ENCODE peak calls at places on chromosomes 16 and 17, in seven cellular contexts. One of them, this sample, is unnamed.

GRCh38 chr17:17073627-17074521 is 31.6 kb downstream of the MPRIP start:
- DNase-seq in SK-N-SH: no peak
- DNase-seq in GM12878: no peak
- DNase-seq in K562: no peak
- DNase-seq in HepG2: no peak
- DNase-seq in H1: no peak
- DNase-seq in HCT116: no peak
- DNase-seq in this sample: no peak

GRCh38 chr16:68786685-68787418 is 49.8 kb downstream of the CDH1 start:
- DNase-seq in HepG2: peak
- DNase-seq in H1: no peak
- DNase-seq in GM12878: no peak
- DNase-seq in HCT116: no peak
- DNase-seq in SK-N-SH: no peak
- DNase-seq in K562: no peak
- DNase-seq in this sample: no peak

GRCh38 chr16:89841275-89841674 is 13.0 kb downstream of the SPIRE2 start:
- DNase-seq in H1: no peak
- DNase-seq in GM12878: no peak
- DNase-seq in SK-N-SH: peak
- DNase-seq in HepG2: no peak
- DNase-seq in HCT116: no peak
- DNase-seq in K562: no peak
- DNase-seq in this sample: no peak

GRCh38 chr17:74545456-74546230 is at the start of gene CD300C:
- DNase-seq in H1: no peak
- DNase-seq in HCT116: no peak
- DNase-seq in GM12878: no peak
- DNase-seq in HepG2: no peak
- DNase-seq in SK-N-SH: no peak
- DNase-seq in K562: no peak
- DNase-seq in this sample: no peak

GRCh38 chr17:82490512-82491195 is 28.9 kb upstream of the FOXK2 start:
- DNase-seq in K562: no peak
- DNase-seq in H1: no peak
- DNase-seq in HepG2: no peak
- DNase-seq in HCT116: no peak
- DNase-seq in SK-N-SH: no peak
- DNase-seq in GM12878: no peak
- DNase-seq in this sample: no peak

GRCh38 chr17:27244481-27245223 is 49.3 kb upstream of the WSB1 start:
- DNase-seq in K562: no peak
- DNase-seq in GM12878: no peak
- DNase-seq in H1: peak
- DNase-seq in SK-N-SH: no peak
- DNase-seq in HepG2: peak
- DNase-seq in HCT116: no peak
- DNase-seq in this sample: no peak

GRCh38 chr16:24297375-24297774 is 41.2 kb downstream of the CACNG3 start:
- DNase-seq in H1: no peak
- DNase-seq in HepG2: no peak
- DNase-seq in SK-N-SH: no peak
- DNase-seq in K562: no peak
- DNase-seq in HCT116: no peak
- DNase-seq in GM12878: no peak
- DNase-seq in this sample: no peak

GRCh38 chr16:55042556-55043432 is 112.1 kb downstream of the IRX5 start:
- DNase-seq in K562: no peak
- DNase-seq in H1: no peak
- DNase-seq in HCT116: no peak
- DNase-seq in HepG2: no peak
- DNase-seq in SK-N-SH: no peak
- DNase-seq in GM12878: no peak
- DNase-seq in this sample: no peak

GRCh38 chr16:24165273-24165672 is 90.9 kb upstream of the CACNG3 start:
- DNase-seq in K562: no peak
- DNase-seq in HCT116: no peak
- DNase-seq in SK-N-SH: no peak
- DNase-seq in HepG2: no peak
- DNase-seq in H1: no peak
- DNase-seq in GM12878: no peak
- DNase-seq in this sample: no peak

GRCh38 chr17:79624658-79625478 is 14.0 kb upstream of the RBFOX3 start:
- DNase-seq in HepG2: no peak
- DNase-seq in HCT116: no peak
- DNase-seq in GM12878: no peak
- DNase-seq in K562: no peak
- DNase-seq in SK-N-SH: peak
- DNase-seq in H1: peak
- DNase-seq in this sample: no peak

GRCh38 chr17:43482103-43483012 is 1.4 kb upstream of the DHX8 start:
- DNase-seq in SK-N-SH: no peak
- DNase-seq in GM12878: no peak
- DNase-seq in HCT116: no peak
- DNase-seq in HepG2: peak
- DNase-seq in K562: no peak
- DNase-seq in H1: no peak
- DNase-seq in this sample: no peak

GRCh38 chr17:34133350-34133749 is 121.7 kb upstream of the CCL2 start:
- DNase-seq in K562: no peak
- DNase-seq in HCT116: no peak
- DNase-seq in GM12878: no peak
- DNase-seq in H1: no peak
- DNase-seq in SK-N-SH: no peak
- DNase-seq in HepG2: no peak
- DNase-seq in this sample: no peak

GRCh38 chr16:79882292-79882995 is 281.9 kb upstream of the MAF start:
- DNase-seq in HepG2: no peak
- DNase-seq in SK-N-SH: no peak
- DNase-seq in GM12878: no peak
- DNase-seq in H1: no peak
- DNase-seq in HCT116: no peak
- DNase-seq in K562: no peak
- DNase-seq in this sample: no peak

GRCh38 chr17:34635876-34636275 is 56.5 kb downstream of the TMEM132E start:
- DNase-seq in GM12878: no peak
- DNase-seq in SK-N-SH: no peak
- DNase-seq in K562: no peak
- DNase-seq in H1: no peak
- DNase-seq in HepG2: no peak
- DNase-seq in HCT116: no peak
- DNase-seq in this sample: no peak

GRCh38 chr17:74759243-74759801 is 10.9 kb downstream of the NHERF1 start:
- DNase-seq in HepG2: no peak
- DNase-seq in H1: no peak
- DNase-seq in GM12878: no peak
- DNase-seq in K562: no peak
- DNase-seq in SK-N-SH: peak
- DNase-seq in HCT116: no peak
- DNase-seq in this sample: peak

GRCh38 chr17:61128671-61129115 is 270.9 kb upstream of the TBX2 start:
- DNase-seq in HepG2: no peak
- DNase-seq in GM12878: no peak
- DNase-seq in K562: no peak
- DNase-seq in H1: no peak
- DNase-seq in HCT116: no peak
- DNase-seq in SK-N-SH: no peak
- DNase-seq in this sample: no peak

GRCh38 chr16:75096730-75097129 is 19.9 kb downstream of the LDHD start:
- DNase-seq in SK-N-SH: peak
- DNase-seq in H1: peak
- DNase-seq in K562: peak
- DNase-seq in GM12878: no peak
- DNase-seq in HCT116: peak
- DNase-seq in HepG2: no peak
- DNase-seq in this sample: peak

GRCh38 chr16:48561960-48562393 is 48.0 kb downstream of the N4BP1 start:
- DNase-seq in HepG2: peak
- DNase-seq in H1: no peak
- DNase-seq in SK-N-SH: no peak
- DNase-seq in GM12878: no peak
- DNase-seq in K562: no peak
- DNase-seq in HCT116: no peak
- DNase-seq in this sample: no peak

GRCh38 chr17:57488856-57489255 is 232.5 kb downstream of the MSI2 start:
- DNase-seq in H1: no peak
- DNase-seq in K562: no peak
- DNase-seq in GM12878: no peak
- DNase-seq in HCT116: no peak
- DNase-seq in HepG2: no peak
- DNase-seq in SK-N-SH: no peak
- DNase-seq in this sample: no peak

GRCh38 chr17:9942885-9943284 is 37.8 kb upstream of the RCVRN start:
- DNase-seq in H1: no peak
- DNase-seq in SK-N-SH: no peak
- DNase-seq in GM12878: no peak
- DNase-seq in HepG2: no peak
- DNase-seq in K562: no peak
- DNase-seq in HCT116: no peak
- DNase-seq in this sample: no peak

GRCh38 chr16:11619327-11619851 is 32.7 kb upstream of the LITAF start:
- DNase-seq in HCT116: no peak
- DNase-seq in K562: no peak
- DNase-seq in GM12878: peak
- DNase-seq in SK-N-SH: no peak
- DNase-seq in HepG2: no peak
- DNase-seq in H1: no peak
- DNase-seq in this sample: peak

GRCh38 chr17:77403854-77404253 is 263.1 kb downstream of the SEC14L1 start:
- DNase-seq in K562: no peak
- DNase-seq in GM12878: no peak
- DNase-seq in HepG2: no peak
- DNase-seq in H1: no peak
- DNase-seq in SK-N-SH: no peak
- DNase-seq in HCT116: no peak
- DNase-seq in this sample: no peak

GRCh38 chr17:77407321-77408277 is 266.8 kb downstream of the SEC14L1 start:
- DNase-seq in HCT116: no peak
- DNase-seq in GM12878: no peak
- DNase-seq in K562: no peak
- DNase-seq in HepG2: no peak
- DNase-seq in H1: no peak
- DNase-seq in SK-N-SH: no peak
- DNase-seq in this sample: no peak

GRCh38 chr17:77405867-77406513 is 265.2 kb downstream of the SEC14L1 start:
- DNase-seq in GM12878: no peak
- DNase-seq in SK-N-SH: no peak
- DNase-seq in K562: no peak
- DNase-seq in HepG2: no peak
- DNase-seq in H1: no peak
- DNase-seq in HCT116: no peak
- DNase-seq in this sample: no peak

GRCh38 chr17:77402159-77402731 is 261.5 kb downstream of the SEC14L1 start:
- DNase-seq in K562: no peak
- DNase-seq in GM12878: no peak
- DNase-seq in HepG2: no peak
- DNase-seq in H1: no peak
- DNase-seq in SK-N-SH: no peak
- DNase-seq in HCT116: no peak
- DNase-seq in this sample: no peak

GRCh38 chr17:77404812-77405581 is 264.2 kb downstream of the SEC14L1 start:
- DNase-seq in HepG2: no peak
- DNase-seq in K562: no peak
- DNase-seq in HCT116: no peak
- DNase-seq in GM12878: peak
- DNase-seq in H1: no peak
- DNase-seq in SK-N-SH: no peak
- DNase-seq in this sample: no peak
- TF ChIP-seq JUND in HepG2: no peak
- TF ChIP-seq JUND in K562: no peak
- TF ChIP-seq JUND in HCT116: no peak
- TF ChIP-seq JUND in GM12878: no peak
- TF ChIP-seq JUND in H1: no peak
- TF ChIP-seq JUND in SK-N-SH: no peak
- TF ChIP-seq JUND in this sample: no peak

GRCh38 chr16:10367616-10368188 is 18.2 kb upstream of the ATF7IP2 start:
- DNase-seq in GM12878: no peak
- DNase-seq in HepG2: peak
- DNase-seq in HCT116: no peak
- DNase-seq in SK-N-SH: no peak
- DNase-seq in K562: no peak
- DNase-seq in H1: no peak
- DNase-seq in this sample: peak

GRCh38 chr16:10356870-10357842 is 28.7 kb upstream of the ATF7IP2 start:
- DNase-seq in GM12878: no peak
- DNase-seq in SK-N-SH: no peak
- DNase-seq in K562: no peak
- DNase-seq in HCT116: no peak
- DNase-seq in HepG2: peak
- DNase-seq in H1: no peak
- DNase-seq in this sample: no peak

GRCh38 chr16:10362077-10362863 is 23.6 kb upstream of the ATF7IP2 start:
- DNase-seq in HCT116: no peak
- DNase-seq in GM12878: peak
- DNase-seq in H1: no peak
- DNase-seq in HepG2: peak
- DNase-seq in K562: peak
- DNase-seq in SK-N-SH: no peak
- DNase-seq in this sample: no peak
- TF ChIP-seq JUND in HCT116: no peak
- TF ChIP-seq JUND in GM12878: no peak
- TF ChIP-seq JUND in H1: no peak
- TF ChIP-seq JUND in HepG2: no peak
- TF ChIP-seq JUND in K562: peak
- TF ChIP-seq JUND in SK-N-SH: no peak
- TF ChIP-seq JUND in this sample: no peak

GRCh38 chr17:28597606-28598383 is 1.0 kb downstream of the SPAG5 start:
- DNase-seq in HepG2: peak
- DNase-seq in GM12878: no peak
- DNase-seq in SK-N-SH: no peak
- DNase-seq in K562: no peak
- DNase-seq in H1: no peak
- DNase-seq in HCT116: no peak
- DNase-seq in this sample: no peak

GRCh38 chr17:28598389-28598788 is 436 bp downstream of the SPAG5 start:
- DNase-seq in HCT116: no peak
- DNase-seq in K562: no peak
- DNase-seq in H1: no peak
- DNase-seq in GM12878: no peak
- DNase-seq in SK-N-SH: no peak
- DNase-seq in HepG2: no peak
- DNase-seq in this sample: no peak

GRCh38 chr17:28598799-28599310 is at the start of gene SPAG5:
- DNase-seq in K562: peak
- DNase-seq in SK-N-SH: peak
- DNase-seq in GM12878: peak
- DNase-seq in H1: peak
- DNase-seq in HCT116: peak
- DNase-seq in HepG2: peak
- DNase-seq in this sample: peak

GRCh38 chr17:28599311-28600184 is 723 bp upstream of the SPAG5 start:
- DNase-seq in HepG2: peak
- DNase-seq in HCT116: peak
- DNase-seq in H1: peak
- DNase-seq in SK-N-SH: peak
- DNase-seq in K562: peak
- DNase-seq in GM12878: peak
- DNase-seq in this sample: peak
- TF ChIP-seq JUND in HepG2: no peak
- TF ChIP-seq JUND in HCT116: peak
- TF ChIP-seq JUND in H1: no peak
- TF ChIP-seq JUND in SK-N-SH: no peak
- TF ChIP-seq JUND in K562: peak
- TF ChIP-seq JUND in GM12878: no peak
- TF ChIP-seq JUND in this sample: no peak

GRCh38 chr16:17229131-17229530 is 241.6 kb downstream of the XYLT1 start:
- DNase-seq in GM12878: no peak
- DNase-seq in H1: no peak
- DNase-seq in K562: no peak
- DNase-seq in HepG2: no peak
- DNase-seq in HCT116: no peak
- DNase-seq in SK-N-SH: no peak
- DNase-seq in this sample: no peak
- TF ChIP-seq JUND in GM12878: no peak
- TF ChIP-seq JUND in H1: no peak
- TF ChIP-seq JUND in K562: no peak
- TF ChIP-seq JUND in HepG2: no peak
- TF ChIP-seq JUND in HCT116: no peak
- TF ChIP-seq JUND in SK-N-SH: no peak
- TF ChIP-seq JUND in this sample: no peak

This sample was measured in T47D.